ENCODE peak calls at places on chromosomes 2 and 18, in six cellular contexts. D is AG09309; G is AG04450; A is stimulated activated CD8-positive, alpha-beta memory T cell treated with anti-CD3 and anti-CD28 coated beads, Interleukin-12 subunit alpha, Interleukin-12 subunit beta, amount 100 ng/mL, for 4 hours; T is stimulated activated CD4-positive, alpha-beta T cell treated with anti-CD3 and anti-CD28 coated beads, Interleukin-4, amount 100 ng/mL, for 48 hours; U is GM12878. P is an unnamed sample.

GRCh38 chr2:65479528-65479927 is 47.1 kb upstream of the SPRED2 start:
- DNase-seq in A (no peak), T (no peak), D (no peak), U (no peak), G (no peak), P (no peak)

GRCh38 chr2:109470121-109470921 is 143.4 kb downstream of the SEPTIN10 start:
- DNase-seq in U (no peak), D (peak), A (no peak), T (no peak), G (no peak), P (peak)

GRCh38 chr2:9974344-9974743 is 22.9 kb downstream of the GRHL1 start:
- DNase-seq in T (no peak), A (no peak), D (no peak), U (no peak), G (no peak), P (no peak)

GRCh38 chr18:50806208-50806616 is 13.6 kb downstream of the MRO start:
- DNase-seq in T (no peak), D (no peak), A (no peak), G (no peak), U (no peak), P (no peak)

GRCh38 chr2:115678129-115678528 is 1235.7 kb downstream of the DPP10 start:
- DNase-seq in G (no peak), U (no peak), D (no peak), T (no peak), A (no peak), P (no peak)

GRCh38 chr2:67669796-67670195 is 272.7 kb downstream of the ETAA1 start:
- DNase-seq in G (no peak), D (no peak), A (no peak), U (no peak), T (no peak), P (no peak)

GRCh38 chr2:30514134-30514860 is 67.3 kb downstream of the LCLAT1 start:
- DNase-seq in U (no peak), D (no peak), T (no peak), A (no peak), G (peak), P (no peak)

GRCh38 chr2:119005081-119005480 is 63.1 kb downstream of the MARCO start:
- DNase-seq in T (no peak), U (no peak), D (no peak), G (no peak), A (no peak), P (no peak)

GRCh38 chr2:145992572-145992971 is 1472.7 kb upstream of the ZEB2 start:
- DNase-seq in U (no peak), T (no peak), G (no peak), D (no peak), A (no peak), P (no peak)

GRCh38 chr18:33264566-33264965 is 176.0 kb downstream of the CCDC178 start:
- DNase-seq in G (no peak), A (no peak), T (no peak), U (no peak), D (no peak), P (no peak)

GRCh38 chr2:120118471-120118870 is 104.7 kb downstream of the TMEM185B start:
- DNase-seq in G (no peak), T (no peak), U (no peak), A (no peak), D (no peak), P (no peak)

GRCh38 chr2:232476791-232477190 is 10.8 kb downstream of the ECEL1 start:
- DNase-seq in U (no peak), D (no peak), T (no peak), G (no peak), A (no peak), P (no peak)

GRCh38 chr2:235283246-235283645 is 210.6 kb upstream of the AGAP1 start:
- DNase-seq in T (no peak), G (no peak), D (no peak), U (no peak), A (no peak), P (no peak)

GRCh38 chr2:100801402-100801801 is 18.5 kb upstream of the NPAS2 start:
- DNase-seq in U (no peak), G (no peak), T (no peak), A (no peak), D (no peak), P (no peak)

GRCh38 chr2:174634130-174635014 is 36.8 kb upstream of the WIPF1 start:
- DNase-seq in A (peak), G (no peak), T (peak), D (no peak), U (peak), P (no peak)

GRCh38 chr2:214843823-214844222 is 34.3 kb upstream of the BARD1 start:
- DNase-seq in G (no peak), D (no peak), A (no peak), T (no peak), U (no peak), P (no peak)

GRCh38 chr2:65366595-65367125 is 65.7 kb downstream of the SPRED2 start:
- DNase-seq in U (peak), G (peak), A (no peak), T (no peak), D (peak), P (peak)

GRCh38 chr18:77054606-77055428 is 77.8 kb downstream of the MBP start:
- DNase-seq in D (no peak), G (peak), U (peak), T (peak), A (peak), P (no peak)

GRCh38 chr2:241546771-241547498 is 11.6 kb upstream of the BOK start:
- DNase-seq in U (no peak), G (peak), T (no peak), D (peak), A (no peak), P (no peak)

GRCh38 chr18:8657873-8658521 is 47.4 kb upstream of the MTCL1 start:
- DNase-seq in G (no peak), U (no peak), A (no peak), T (no peak), D (no peak), P (no peak)

GRCh38 chr2:36812196-36812595 is 115.7 kb downstream of the VIT start:
- DNase-seq in U (no peak), A (no peak), D (no peak), G (no peak), T (no peak), P (peak)

GRCh38 chr2:142190805-142191204 is 60.0 kb upstream of the LRP1B start:
- DNase-seq in G (no peak), A (no peak), T (no peak), D (no peak), U (no peak), P (no peak)

GRCh38 chr2:20962939-20963543 is 80.8 kb downstream of the APOB start:
- DNase-seq in G (peak), A (peak), U (no peak), T (peak), D (no peak), P (peak)

GRCh38 chr2:137837830-137838229 is 126.4 kb upstream of the HNMT start:
- DNase-seq in D (no peak), A (no peak), G (no peak), U (no peak), T (no peak), P (no peak)

GRCh38 chr18:10432781-10433180 is 21.7 kb upstream of the APCDD1 start:
- DNase-seq in D (no peak), U (no peak), G (no peak), T (no peak), A (no peak), P (no peak)

GRCh38 chr2:213455316-213456008 is 171.2 kb downstream of the SPAG16 start:
- DNase-seq in A (no peak), T (no peak), U (no peak), G (no peak), D (no peak), P (peak)

GRCh38 chr2:224934542-224935188 is 107.6 kb downstream of the DOCK10 start:
- DNase-seq in U (no peak), D (peak), G (no peak), T (no peak), A (no peak), P (no peak)

GRCh38 chr2:146415291-146415690 is 1429.5 kb upstream of the ACVR2A start:
- DNase-seq in A (no peak), T (no peak), U (no peak), G (no peak), D (no peak), P (no peak)

GRCh38 chr2:8543412-8544167 is 138.3 kb upstream of the ID2 start:
- DNase-seq in A (peak), G (peak), D (peak), T (peak), U (peak), P (no peak)

GRCh38 chr2:5777089-5777488 is 84.9 kb downstream of the SOX11 start:
- DNase-seq in G (no peak), A (no peak), T (no peak), D (no peak), U (no peak), P (no peak)

GRCh38 chr2:10332402-10333246 is 29.9 kb downstream of the HPCAL1 start:
- DNase-seq in A (no peak), G (no peak), D (no peak), T (peak), U (no peak), P (no peak)

GRCh38 chr2:235500761-235501662 is 7.2 kb downstream of the AGAP1 start:
- DNase-seq in D (no peak), U (no peak), A (no peak), T (no peak), G (no peak), P (no peak)

GRCh38 chr18:76518073-76518472 is 23.0 kb upstream of the ZNF516 start:
- DNase-seq in A (no peak), U (no peak), D (no peak), T (no peak), G (no peak), P (no peak)

GRCh38 chr2:2484301-2484700 is 153.2 kb upstream of the MYT1L start:
- DNase-seq in A (no peak), T (no peak), D (no peak), G (no peak), U (no peak), P (no peak)

GRCh38 chr2:86633094-86633740 is 9.6 kb upstream of the RNF103 start:
- DNase-seq in D (no peak), U (no peak), T (no peak), A (no peak), G (no peak), P (no peak)

GRCh38 chr2:237171396-237171795 is 85.7 kb downstream of the COPS8 start:
- DNase-seq in G (peak), A (no peak), D (peak), T (no peak), U (no peak), P (peak)

GRCh38 chr2:70301344-70302194 is at the start of gene FAM136A:
- DNase-seq in D (no peak), A (peak), T (peak), U (peak), G (peak), P (peak)

GRCh38 chr18:46452820-46453219 is 204.2 kb downstream of the LOXHD1 start:
- DNase-seq in D (no peak), T (no peak), U (no peak), G (no peak), A (no peak), P (peak)